ENCODE peak calls at places on chromosomes 7 and 10, in six cellular contexts. Z is HCT116, C is PC-3, O is psoas muscle, D is tibial nerve, R is suprapubic skin. Y is an unnamed sample. For H3K36me3, the result is how much of the 10 kb centered on the place peaks cover.

GRCh38 chr10:63120554-63120953 is 12.6 kb upstream of the NRBF2 start:
- DNase-seq in R (no peak), Z (no peak), O (peak), D (no peak), C (no peak), Y (no peak)

GRCh38 chr7:101258243-101258731 is 13.4 kb upstream of the FIS1 start:
- DNase-seq in R (no peak), O (no peak), Z (no peak), C (no peak), D (no peak), Y (no peak)

GRCh38 chr10:102917314-102917961 is 656 bp upstream of the CNNM2 start:
- DNase-seq in R (peak), Z (peak), C (peak), D (peak), O (peak), Y (no peak)

GRCh38 chr7:158257516-158258410 is 329.9 kb downstream of the PTPRN2 start:
- DNase-seq in O (no peak), C (no peak), D (no peak), Z (no peak), R (no peak), Y (no peak)

GRCh38 chr10:17199351-17199804 is 2.1 kb downstream of the TRDMT1 start:
- DNase-seq in O (no peak), R (no peak), D (no peak), Z (no peak), C (peak), Y (no peak)

GRCh38 chr7:91718071-91718470 is 162.4 kb downstream of the MTERF1 start:
- DNase-seq in Z (no peak), R (no peak), D (no peak), C (peak), O (no peak), Y (no peak)

GRCh38 chr7:135798104-135798503 is 49.5 kb upstream of the FAM180A start:
- DNase-seq in R (no peak), D (no peak), O (no peak), Z (no peak), C (no peak), Y (no peak)

GRCh38 chr7:135666836-135667235 is 4.5 kb downstream of the STMP1 start:
- DNase-seq in Z (no peak), R (no peak), C (no peak), D (no peak), O (no peak), Y (no peak)

GRCh38 chr10:81873932-81874816 is 820 bp upstream of the NRG3 start:
- DNase-seq in O (peak), Z (no peak), C (no peak), R (no peak), D (no peak), Y (no peak)

GRCh38 chr10:62352356-62352963 is 21.7 kb upstream of the ZNF365 start:
- DNase-seq in R (no peak), Z (no peak), O (no peak), C (peak), D (no peak), Y (no peak)

GRCh38 chr10:82925547-82925946 is 1050.6 kb downstream of the NRG3 start:
- DNase-seq in R (no peak), D (no peak), C (no peak), Z (no peak), O (no peak), Y (no peak)

GRCh38 chr7:101681170-101682007 is 52.3 kb upstream of the MYL10 start:
- DNase-seq in R (no peak), D (no peak), C (peak), Z (peak), O (peak), Y (no peak)

GRCh38 chr7:151060416-151061234 is 1.2 kb downstream of the SLC4A2 start:
- DNase-seq in D (no peak), Z (no peak), O (no peak), R (no peak), C (peak), Y (no peak)

GRCh38 chr7:47291461-47292051 is 290.4 kb downstream of the TNS3 start:
- DNase-seq in D (no peak), O (no peak), Z (peak), C (peak), R (peak), Y (peak)

GRCh38 chr7:154409703-154410311 is 357.6 kb downstream of the DPP6 start:
- DNase-seq in O (no peak), Z (no peak), R (no peak), D (no peak), C (peak), Y (no peak)

GRCh38 chr7:231030-231857 is 38.9 kb downstream of the FAM20C start:
- DNase-seq in Z (no peak), R (no peak), C (no peak), D (no peak), O (no peak), Y (no peak)
- TF ChIP-seq CTCF in Z (no peak), R (no peak), C (peak), D (no peak), O (peak), Y (peak)

DNA sequence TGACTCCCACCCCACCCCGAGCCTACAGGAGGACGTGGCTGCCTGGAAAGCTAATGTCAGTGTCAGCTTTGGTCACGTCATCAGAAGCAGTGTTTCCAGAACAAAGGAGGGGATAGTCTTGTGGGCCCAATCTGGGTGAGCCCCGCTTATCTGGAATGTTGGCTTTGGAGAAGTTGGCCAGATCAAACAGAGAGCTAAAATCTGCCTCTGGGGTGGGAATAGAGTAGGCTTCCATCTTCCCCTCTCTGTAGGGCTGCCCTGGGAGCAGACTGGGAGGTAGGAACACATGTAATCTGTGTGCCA is 32.5 kb downstream of the SRRM3 start:
- DNase-seq in D (no peak), Z (no peak), O (no peak), R (no peak), C (no peak), Y (no peak)
- H3K4me3 ChIP-seq in D (no peak), Z (no peak), O (no peak), R (no peak), C (no peak), Y (no peak)

GRCh38 chr7:17548014-17548653 is 249.7 kb downstream of the AHR start:
- DNase-seq in Z (no peak), D (no peak), O (no peak), R (no peak), C (no peak), Y (no peak)

GRCh38 chr7:17549406-17549805 is 251.0 kb downstream of the AHR start:
- DNase-seq in C (no peak), R (no peak), O (no peak), Z (no peak), D (no peak), Y (no peak)

GRCh38 chr7:17546206-17546998 is 247.9 kb downstream of the AHR start:
- DNase-seq in C (peak), Z (no peak), D (no peak), R (no peak), O (no peak), Y (no peak)

GRCh38 chr7:17545348-17545747 is 246.9 kb downstream of the AHR start:
- DNase-seq in R (no peak), D (no peak), C (no peak), O (no peak), Z (no peak), Y (no peak)

DNA sequence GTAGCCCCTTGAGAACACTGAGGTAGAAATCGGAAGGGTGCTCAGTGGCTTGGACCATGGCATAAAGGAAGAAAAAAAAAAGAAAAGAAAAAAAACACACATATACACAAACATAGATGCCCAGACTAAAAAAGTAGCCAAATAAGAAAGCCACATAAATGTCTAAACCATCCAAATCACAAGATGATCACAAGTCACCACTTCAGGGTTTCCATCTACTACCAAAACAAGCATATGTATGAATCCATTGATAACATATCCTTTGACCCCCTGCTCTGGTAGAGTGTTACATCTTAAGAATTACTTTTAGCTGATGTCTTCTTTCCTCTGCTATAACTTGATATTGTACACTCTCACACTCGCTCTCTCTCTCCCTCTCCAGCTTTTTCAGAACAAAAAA is 245.9 kb downstream of the AHR start:
- DNase-seq in O (no peak), Z (no peak), D (no peak), C (no peak), R (no peak), Y (no peak)
- H3K36me3 ChIP-seq in O (under half), Z (under half), D (under half), C (under half), R (under half), Y (under half)

DNA sequence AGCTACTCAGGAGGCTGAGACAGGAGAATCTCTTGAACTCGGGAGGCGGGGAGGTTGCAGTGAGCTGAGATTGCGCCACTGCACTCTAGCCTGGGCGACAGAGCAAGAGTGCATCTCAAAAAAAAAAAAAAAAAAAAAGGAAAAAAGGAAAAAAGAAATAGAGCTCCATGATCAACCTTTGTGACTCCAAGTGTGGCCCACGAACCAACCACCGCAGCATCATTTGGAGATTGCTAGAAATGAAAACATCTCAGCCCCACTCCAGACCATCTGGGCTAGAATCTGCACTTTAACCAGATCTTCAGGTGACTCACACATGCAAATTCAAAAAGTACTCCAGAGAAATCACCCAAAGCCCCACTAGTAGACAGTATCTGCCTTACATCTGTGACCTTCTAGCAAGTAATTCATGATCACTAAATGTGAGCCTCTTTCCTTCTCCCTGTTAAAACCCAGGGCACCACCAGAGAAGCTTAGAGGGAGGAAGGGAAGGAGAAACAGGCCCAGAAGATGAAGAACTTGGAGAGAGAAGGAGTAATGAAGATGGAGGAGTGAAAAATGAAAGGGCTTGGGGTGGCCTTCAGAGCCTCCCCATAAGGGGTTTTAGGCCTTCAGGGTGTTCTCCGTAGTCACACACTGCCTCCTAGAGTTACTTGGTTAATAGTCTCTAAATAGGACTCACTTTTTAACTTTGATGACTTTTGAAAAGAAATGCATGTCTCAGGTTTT is 94.1 kb downstream of the SLC37A3 start:
- DNase-seq in D (no peak), Z (no peak), R (no peak), O (no peak), C (peak), Y (peak)
- TF ChIP-seq CTCF in D (no peak), Z (peak), R (no peak), O (peak), C (peak), Y (peak)

DNA sequence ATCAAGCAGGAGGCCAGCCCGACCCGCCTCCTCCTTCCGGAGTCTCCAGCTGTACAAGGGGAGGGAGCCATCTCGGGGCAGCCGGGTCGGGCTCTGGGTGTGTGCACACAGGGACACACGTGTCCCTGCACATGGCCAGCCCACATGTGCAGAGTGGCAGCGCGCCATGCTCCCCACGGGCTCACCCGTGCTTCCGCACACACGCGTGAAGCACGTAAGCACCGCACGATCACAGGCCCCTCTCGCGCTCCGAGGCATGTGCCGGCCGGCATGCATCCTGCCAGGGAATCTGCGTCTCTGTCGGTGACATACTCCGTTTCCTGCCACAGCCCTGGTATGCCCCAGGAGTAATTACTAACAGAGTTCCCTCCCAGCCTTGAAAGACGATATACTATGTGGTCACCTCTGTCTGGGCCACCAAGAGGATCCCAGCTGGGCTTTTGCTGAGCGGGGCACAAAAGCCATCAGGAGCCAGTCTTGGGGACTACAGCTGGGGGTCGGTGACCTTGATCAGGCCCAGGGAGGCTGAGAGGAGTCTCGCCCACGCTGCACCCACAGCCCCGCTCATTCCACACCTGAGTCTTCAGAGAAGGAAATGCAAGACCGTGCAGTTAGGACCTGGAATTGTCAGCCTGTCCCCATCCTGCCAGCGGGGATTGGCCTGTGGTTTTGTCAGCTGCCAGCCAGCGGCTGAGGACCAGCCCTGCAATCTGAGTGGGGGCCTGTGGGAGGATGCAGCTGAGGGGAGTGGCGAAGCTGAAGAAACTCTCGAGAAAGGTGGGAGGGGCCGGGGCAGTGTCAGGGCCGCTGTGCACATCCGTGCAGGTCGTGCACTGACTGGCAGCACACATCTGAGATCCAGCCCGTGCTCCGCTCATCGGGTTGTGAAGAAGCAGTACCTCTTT is 11.0 kb upstream of the LFNG start:
- DNase-seq in R (peak), O (peak), Z (no peak), C (no peak), D (peak), Y (peak)
- H3K4me3 ChIP-seq in R (peak), O (peak), Z (no peak), C (no peak), D (peak), Y (no peak)

DNA sequence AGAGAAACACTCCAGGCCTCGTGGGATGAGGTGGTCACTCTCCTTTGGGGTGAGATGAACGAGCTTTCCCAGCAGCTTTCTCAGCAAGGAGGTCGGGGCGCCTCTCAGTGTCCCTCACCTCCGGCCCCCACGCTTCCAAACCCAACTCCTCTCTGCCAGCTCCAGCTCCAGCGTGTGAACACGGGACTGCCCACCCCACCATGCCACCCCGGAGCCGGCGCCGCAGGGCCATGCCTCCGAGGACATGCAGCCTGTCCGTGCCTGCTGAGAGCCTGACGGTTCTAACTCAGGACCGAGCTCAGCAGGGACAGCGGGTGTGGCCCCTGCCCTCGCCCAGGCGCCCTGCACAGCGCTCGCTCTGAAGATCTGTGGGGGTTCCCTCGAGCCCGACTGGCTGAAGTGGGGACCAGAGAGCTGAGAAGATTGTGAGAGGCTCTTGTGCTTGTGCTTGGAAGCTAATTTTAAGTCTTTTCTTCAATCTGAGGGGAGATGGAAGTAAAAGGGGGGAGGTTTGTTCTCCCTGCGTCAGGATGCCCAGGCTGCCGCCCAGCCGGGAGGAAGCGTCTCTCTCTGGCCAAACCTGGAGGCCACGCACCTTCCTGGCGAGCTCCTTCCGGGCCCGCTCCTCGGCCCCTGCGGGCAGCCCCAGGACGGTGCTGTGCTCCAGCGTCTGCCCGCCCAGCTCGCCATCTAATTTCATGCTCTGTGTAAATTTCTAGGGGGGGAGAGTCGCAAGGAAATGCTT is 5.1 kb upstream of the ADAM8 start:
- DNase-seq in O (no peak), D (no peak), Z (no peak), C (no peak), R (no peak), Y (no peak)
- H3K36me3 ChIP-seq in O (under half), D (half or more), Z (under half), C (under half), R (half or more), Y (under half)

GRCh38 chr10:60917331-60918280 is 26.4 kb downstream of the RHOBTB1 start:
- DNase-seq in Z (no peak), C (no peak), R (no peak), O (no peak), D (no peak), Y (no peak)

GRCh38 chr10:60913091-60913490 is 30.9 kb downstream of the RHOBTB1 start:
- DNase-seq in Z (no peak), C (no peak), O (no peak), R (no peak), D (no peak), Y (no peak)

GRCh38 chr10:60914676-60915075 is 29.3 kb downstream of the RHOBTB1 start:
- DNase-seq in C (no peak), D (peak), O (peak), R (no peak), Z (no peak), Y (no peak)

GRCh38 chr10:60913657-60914056 is 30.3 kb downstream of the RHOBTB1 start:
- DNase-seq in Z (no peak), R (no peak), C (no peak), D (no peak), O (no peak), Y (no peak)

GRCh38 chr10:60916025-60916424 is 28.0 kb downstream of the RHOBTB1 start:
- DNase-seq in D (no peak), Z (no peak), C (peak), O (no peak), R (no peak), Y (no peak)
- TF ChIP-seq CTCF in D (no peak), Z (no peak), C (no peak), O (peak), R (no peak), Y (no peak)

GRCh38 chr10:49613882-49614241 is at the start of gene CHAT:
- DNase-seq in O (no peak), R (no peak), C (no peak), Z (no peak), D (no peak), Y (no peak)
- H3K4me3 ChIP-seq in O (no peak), R (no peak), C (no peak), Z (no peak), D (no peak), Y (no peak)

Y was measured in GM06990.